ENCODE peak calls at places on chromosomes 4 and X, in ten cellular contexts. F, M, W, L, K, B, Y, C, T and E are unnamed samples.

GRCh38 chrX:154046262-154046771 is 26.6 kb upstream of the IRAK1 start:
- DNase-seq in F (peak; percentile 87), M (peak; percentile 34), W (no peak), L (no peak), K (peak; percentile 78), B (peak; percentile 22), Y (no peak), C (no peak), T (no peak), E (peak; percentile 70)

GRCh38 chr4:37423310-37423709 is 178.8 kb downstream of the NWD2 start:
- DNase-seq in F (no peak), M (no peak), W (no peak), L (no peak), K (no peak), B (no peak), Y (no peak), C (no peak), T (no peak), E (no peak)

GRCh38 chrX:65755786-65756185 is 88.3 kb downstream of the MSN start:
- DNase-seq in F (no peak), M (no peak), W (no peak), L (no peak), K (no peak), B (no peak), Y (peak; percentile 8), C (no peak), T (no peak), E (no peak)

GRCh38 chr4:173807347-173807746 is 277.3 kb upstream of the HAND2 start:
- DNase-seq in F (no peak), M (peak; percentile 66), W (peak; percentile 7), L (no peak), K (no peak), B (peak; percentile 11), Y (no peak), C (no peak), T (no peak), E (no peak)

GRCh38 chr4:163165217-163166017 is 1.3 kb downstream of the NAF1 start:
- DNase-seq in F (peak; percentile 25), M (no peak), W (no peak), L (no peak), K (no peak), B (no peak), Y (no peak), C (no peak), T (peak; percentile 8), E (no peak)

GRCh38 chr4:30073001-30073710 is 647.0 kb upstream of the PCDH7 start:
- DNase-seq in F (no peak), M (no peak), W (no peak), L (no peak), K (no peak), B (no peak), Y (no peak), C (no peak), T (no peak), E (no peak)

GRCh38 chrX:70168238-70169188 is 8.8 kb upstream of the DGAT2L6 start:
- DNase-seq in F (peak; percentile 80), M (no peak), W (no peak), L (peak; percentile 32), K (peak; percentile 62), B (no peak), Y (no peak), C (no peak), T (peak; percentile 1), E (peak; percentile 16)

GRCh38 chrX:139201924-139202323 is 328.6 kb upstream of the F9 start:
- DNase-seq in F (peak; percentile 25), M (no peak), W (no peak), L (no peak), K (no peak), B (no peak), Y (no peak), C (no peak), T (no peak), E (no peak)

GRCh38 chr4:8939887-8940742 is 68.5 kb upstream of the HMX1 start:
- DNase-seq in F (no peak), M (no peak), W (no peak), L (peak; percentile 3), K (no peak), B (no peak), Y (no peak), C (no peak), T (no peak), E (no peak)

GRCh38 chr4:7540216-7540615 is 105.5 kb upstream of the PSAPL1 start:
- DNase-seq in F (no peak), M (no peak), W (no peak), L (no peak), K (no peak), B (no peak), Y (no peak), C (no peak), T (no peak), E (no peak)

GRCh38 chr4:40842318-40842717 is 92.6 kb downstream of the NSUN7 start:
- DNase-seq in F (peak; percentile 50), M (no peak), W (no peak), L (no peak), K (no peak), B (no peak), Y (no peak), C (no peak), T (no peak), E (no peak)

GRCh38 chr4:159420162-159421057 is 317.5 kb downstream of the RAPGEF2 start:
- DNase-seq in F (no peak), M (no peak), W (no peak), L (no peak), K (no peak), B (no peak), Y (no peak), C (no peak), T (no peak), E (no peak)

GRCh38 chr4:169768385-169768784 is 10.6 kb upstream of the HPF1 start:
- DNase-seq in F (no peak), M (no peak), W (no peak), L (no peak), K (no peak), B (no peak), Y (no peak), C (no peak), T (no peak), E (no peak)

GRCh38 chr4:34953145-34953799 is 1291.0 kb downstream of the ARAP2 start:
- DNase-seq in F (no peak), M (no peak), W (no peak), L (no peak), K (peak; percentile 76), B (no peak), Y (no peak), C (peak; percentile 19), T (no peak), E (no peak)

GRCh38 chr4:78612398-78613005 is 60.9 kb downstream of the ANXA3 start:
- DNase-seq in F (peak; percentile 45), M (no peak), W (peak; percentile 26), L (no peak), K (peak; percentile 41), B (peak; percentile 46), Y (peak; percentile 37), C (no peak), T (peak; percentile 82), E (peak; percentile 55)
- TF ChIP-seq CTCF in F (peak; percentile 63), M (no peak), W (peak; percentile 65), L (peak; percentile 56), K (peak; percentile 66), B (peak; percentile 75), Y (peak; percentile 65), C (peak; percentile 22), T (peak; percentile 97), E (peak; percentile 68)

GRCh38 chr4:153205757-153206156 is 1.5 kb downstream of the TRIM2 start:
- DNase-seq in F (peak; percentile 62), M (no peak), W (peak; percentile 80), L (no peak), K (no peak), B (no peak), Y (no peak), C (no peak), T (no peak), E (peak; percentile 43)
- H3K4me3 ChIP-seq in F (no peak overlapping the region), M (no peak overlapping the region), W (no peak overlapping the region), L (no peak overlapping the region), K (no peak overlapping the region), B (no peak overlapping the region), Y (no peak overlapping the region), C (no peak overlapping the region), T (no peak overlapping the region), E (peak overlapping the region; percentile 59)

DNA sequence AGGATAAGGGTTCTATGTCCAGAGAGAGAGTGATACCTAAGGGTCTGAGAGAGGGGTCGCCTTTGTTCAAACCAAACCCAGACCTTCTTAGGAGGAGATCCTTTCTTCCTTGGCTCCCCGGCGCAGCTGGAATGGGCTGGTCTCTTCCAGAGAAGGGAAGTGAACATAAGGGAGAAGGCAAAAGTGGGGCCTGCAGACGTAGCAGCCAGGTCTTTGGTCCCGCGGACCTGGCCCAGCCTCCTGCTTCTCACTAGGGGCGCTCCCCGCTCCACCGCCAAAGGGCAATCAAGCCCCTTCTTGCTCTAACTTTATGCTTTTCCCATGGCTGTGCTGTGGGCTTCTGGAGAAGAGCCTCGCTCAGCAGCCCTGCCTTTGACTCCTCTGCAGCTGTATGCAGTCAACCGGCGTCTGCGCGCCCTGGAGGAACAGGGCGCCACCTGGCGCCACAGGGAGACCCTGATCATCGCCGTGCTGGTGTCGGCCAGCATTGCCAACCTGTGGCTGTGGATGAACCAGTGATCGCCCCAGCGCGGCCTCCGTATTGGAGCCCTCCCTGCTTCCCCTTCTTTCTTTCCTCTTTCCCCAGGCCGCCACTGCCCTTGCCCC is 6.5 kb downstream of the FATE1 start:
- DNase-seq in F (peak; percentile 4), M (no peak), W (peak; percentile 14), L (peak; percentile 65), K (peak; percentile 12), B (no peak), Y (no peak), C (peak; percentile 67), T (peak; percentile 10), E (no peak)
- TF ChIP-seq CTCF in F (no peak), M (no peak), W (peak; percentile 17), L (peak; percentile 81), K (peak; percentile 13), B (no peak), Y (no peak), C (peak; percentile 91), T (peak; percentile 61), E (peak; percentile 32)

GRCh38 chr4:141131738-141132688 is 1.3 kb downstream of the RNF150 start:
- DNase-seq in F (peak; percentile 44), M (no peak), W (peak; percentile 10), L (no peak), K (no peak), B (peak; percentile 14), Y (no peak), C (peak; percentile 51), T (no peak), E (no peak)

GRCh38 chr4:141133146-141134006 is at the start of gene RNF150:
- DNase-seq in F (peak; percentile 92), M (peak; percentile 58), W (peak; percentile 58), L (peak; percentile 39), K (peak; percentile 82), B (peak; percentile 85), Y (no peak), C (peak; percentile 86), T (peak; percentile 2), E (peak; percentile 87)

GRCh38 chr4:141132689-141133145 is 552 bp downstream of the RNF150 start:
- DNase-seq in F (peak; percentile 64), M (no peak), W (peak; percentile 7), L (no peak), K (no peak), B (no peak), Y (no peak), C (no peak), T (no peak), E (no peak)

GRCh38 chr4:141134051-141134450 is 782 bp upstream of the RNF150 start:
- DNase-seq in F (peak; percentile 18), M (no peak), W (no peak), L (no peak), K (no peak), B (no peak), Y (no peak), C (no peak), T (no peak), E (no peak)

GRCh38 chr4:141130947-141131545 is 2.2 kb downstream of the RNF150 start:
- DNase-seq in F (peak; percentile 26), M (no peak), W (no peak), L (no peak), K (no peak), B (no peak), Y (no peak), C (no peak), T (no peak), E (no peak)
- H3K4me3 ChIP-seq in F (no peak overlapping the region), M (no peak overlapping the region), W (peak overlapping the region; percentile 6), L (no peak overlapping the region), K (no peak overlapping the region), B (no peak overlapping the region), Y (no peak overlapping the region), C (no peak overlapping the region), T (no peak overlapping the region), E (peak overlapping the region; percentile 78)